ENCODE peak calls at places on chromosomes 7 and 10, in ten cellular contexts. I, K, V, Q, A, U, M, L, F and B are unnamed samples.
A peak's percentile ranks its signal among the peaks of the same experiment; 100 is the strongest.

GRCh38 chr10:34183397-34183796 is 631.7 kb downstream of the PARD3 start:
- DNase-seq in K (no peak), I (no peak), F (no peak), L (no peak), V (no peak), A (no peak), Q (no peak), M (no peak), U (no peak), B (no peak)

GRCh38 chr10:122165914-122166313 is 105.2 kb upstream of the BTBD16 start:
- DNase-seq in I (no peak), V (no peak), Q (peak; percentile 53), A (no peak), L (no peak), M (no peak), K (no peak), U (no peak), F (no peak), B (no peak)

GRCh38 chr10:61974611-61975010 is 73.1 kb downstream of the ARID5B start:
- DNase-seq in L (peak; percentile 37), M (no peak), F (peak; percentile 87), Q (no peak), A (peak; percentile 53), U (peak; percentile 86), I (peak; percentile 40), V (no peak), K (peak; percentile 70), B (no peak)

GRCh38 chr10:70528726-70529362 is 50.3 kb downstream of the PALD1 start:
- DNase-seq in K (peak; percentile 68), L (peak; percentile 39), I (peak; percentile 58), U (peak; percentile 78), M (no peak), Q (no peak), F (no peak), V (no peak), A (peak; percentile 42), B (no peak)

GRCh38 chr7:22417349-22417748 is 60.4 kb upstream of the RAPGEF5 start:
- DNase-seq in I (no peak), U (peak; percentile 15), V (no peak), A (no peak), M (no peak), L (no peak), F (no peak), Q (no peak), K (no peak), B (no peak)

GRCh38 chr10:124476043-124476725 is 14.6 kb downstream of the LHPP start:
- DNase-seq in I (no peak), Q (no peak), V (no peak), U (no peak), M (peak; percentile 72), A (no peak), L (no peak), K (no peak), F (no peak), B (no peak)

GRCh38 chr7:12030116-12030515 is 181.0 kb upstream of the TMEM106B start:
- DNase-seq in V (no peak), L (peak; percentile 37), Q (no peak), A (peak; percentile 63), U (peak; percentile 38), I (no peak), F (no peak), M (no peak), K (no peak), B (no peak)

GRCh38 chr7:75983471-75984129 is 10.8 kb downstream of the TMEM120A start:
- DNase-seq in M (no peak), I (no peak), L (no peak), Q (no peak), A (no peak), F (no peak), U (peak; percentile 5), K (no peak), V (no peak), B (no peak)

GRCh38 chr7:47906883-47907282 is 41.4 kb downstream of the PKD1L1 start:
- DNase-seq in V (no peak), K (no peak), L (no peak), I (no peak), U (no peak), F (no peak), Q (no peak), A (no peak), M (no peak), B (no peak)

GRCh38 chr10:12501324-12501723 is 152.0 kb downstream of the CAMK1D start:
- DNase-seq in F (peak; percentile 34), U (no peak), A (no peak), Q (no peak), K (no peak), M (no peak), I (no peak), V (no peak), L (no peak), B (no peak)

DNA sequence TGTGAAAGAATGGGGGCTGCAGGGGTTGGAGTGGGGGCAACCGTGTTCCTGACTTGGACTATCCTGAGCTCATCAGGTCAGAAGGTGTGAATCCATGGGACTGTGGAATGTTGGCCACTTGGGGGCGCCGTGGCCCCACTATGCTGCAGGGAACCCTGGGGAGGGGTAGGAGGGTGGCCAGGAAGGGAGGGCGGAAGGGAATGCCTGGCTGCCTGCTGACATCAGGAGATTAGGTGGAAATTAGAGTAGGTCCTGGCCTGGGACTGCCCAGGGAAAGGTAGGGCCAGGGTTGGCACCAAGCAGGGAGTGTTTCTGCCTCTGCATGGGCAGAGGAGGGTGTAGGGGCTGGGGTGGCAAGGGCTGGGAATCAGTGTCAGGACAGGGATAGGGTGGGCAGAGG is 65.8 kb upstream of the PRSS58 start:
- DNase-seq in U (no peak), A (no peak), K (no peak), V (no peak), Q (no peak), M (no peak), F (no peak), L (peak; percentile 30), I (peak; percentile 86), B (peak; percentile 48)
- TF ChIP-seq CTCF in U (no peak), A (peak; percentile 33), K (no peak), V (peak; percentile 16), Q (peak; percentile 13), M (no peak), F (no peak), L (peak; percentile 64), I (peak; percentile 25), B (peak; percentile 50)

DNA sequence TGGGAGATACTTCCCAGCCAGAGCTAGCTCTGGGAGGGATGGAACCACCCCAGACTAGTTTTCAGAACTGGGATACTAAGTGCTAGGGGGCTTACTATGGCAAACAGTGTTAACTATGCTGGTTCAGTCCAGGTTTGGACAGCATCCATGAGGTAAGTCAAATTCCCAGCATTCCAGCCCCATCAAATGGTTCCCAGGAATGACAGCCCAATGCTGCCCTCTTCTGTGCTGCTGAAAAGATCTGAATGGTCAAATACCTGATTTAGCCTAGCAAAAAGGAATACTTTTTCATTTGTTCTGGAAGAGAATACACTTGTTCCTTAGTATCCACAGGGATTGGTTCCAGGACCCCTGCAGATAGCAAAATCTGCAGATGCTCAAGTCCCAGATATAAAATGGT is 141.8 kb upstream of the CCDC6 start:
- DNase-seq in Q (no peak), M (no peak), L (peak; percentile 39), K (peak; percentile 52), I (peak; percentile 66), V (no peak), F (no peak), A (peak; percentile 15), U (peak; percentile 33), B (no peak)
- TF ChIP-seq CTCF in Q (peak; percentile 17), M (peak; percentile 38), L (peak; percentile 69), K (peak; percentile 30), I (peak; percentile 35), V (peak; percentile 18), F (no peak), A (peak; percentile 29), U (peak; percentile 16), B (peak; percentile 34)

DNA sequence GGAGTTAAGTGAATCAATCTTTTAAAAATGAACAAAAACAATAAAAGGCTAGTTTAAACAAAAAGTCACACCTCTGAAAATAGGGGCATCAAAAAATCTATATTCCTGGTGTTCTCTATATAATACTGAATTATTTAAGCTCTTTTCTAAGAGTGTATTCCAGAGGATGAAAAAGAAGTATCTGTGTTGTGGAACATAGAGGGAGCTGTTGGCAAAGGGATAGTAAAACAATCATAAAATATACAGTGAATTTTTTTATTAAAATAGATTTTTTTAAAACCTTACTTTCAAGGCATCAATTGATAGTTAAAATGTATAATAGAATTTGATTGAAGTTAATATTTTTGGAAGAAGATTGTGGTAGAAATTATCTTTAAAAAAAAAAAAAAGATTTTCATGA is 1409.1 kb upstream of the CELF2 start:
- DNase-seq in L (peak; percentile 10), Q (no peak), F (no peak), I (peak; percentile 19), U (peak; percentile 60), V (no peak), A (peak; percentile 55), K (peak; percentile 62), M (no peak), B (no peak)
- TF ChIP-seq CTCF in L (peak; percentile 67), Q (peak; percentile 35), F (no peak), I (peak; percentile 53), U (peak; percentile 35), V (peak; percentile 42), A (peak; percentile 50), K (peak; percentile 48), M (no peak), B (peak; percentile 53)

DNA sequence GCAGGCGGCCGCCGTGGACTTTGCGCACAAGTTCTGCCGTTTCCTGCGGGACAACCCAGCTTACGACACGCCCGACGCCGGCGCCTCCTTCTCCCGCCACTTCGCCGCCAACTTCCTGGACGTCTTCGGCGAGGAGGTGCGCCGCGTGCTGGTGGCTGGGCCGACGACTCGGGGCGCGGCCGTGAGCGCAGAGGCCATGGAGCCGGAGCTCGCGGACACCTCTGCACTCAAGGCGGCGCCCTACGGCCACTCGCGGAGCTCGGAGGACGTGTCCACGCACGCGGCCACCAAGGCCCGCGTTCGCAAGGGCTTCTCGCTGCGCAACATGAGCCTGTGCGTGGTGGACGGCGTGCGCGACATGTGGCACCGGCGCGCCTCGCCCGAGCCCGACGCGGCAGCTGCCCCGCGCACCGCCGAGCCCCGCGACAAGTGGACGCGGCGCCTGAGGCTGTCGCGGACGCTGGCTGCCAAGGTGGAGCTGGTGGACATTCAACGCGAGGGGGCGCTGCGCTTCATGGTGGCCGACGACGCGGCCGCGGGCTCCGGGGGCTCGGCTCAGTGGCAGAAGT is 14.1 kb downstream of the SH2B2 start:
- DNase-seq in M (no peak), I (peak; percentile 73), L (no peak), A (no peak), F (no peak), V (no peak), Q (no peak), U (no peak), K (no peak), B (no peak)
- TF ChIP-seq CTCF in M (no peak), I (peak; percentile 33), L (peak; percentile 34), A (peak; percentile 16), F (no peak), V (peak; percentile 36), Q (no peak), U (no peak), K (no peak), B (no peak)

DNA sequence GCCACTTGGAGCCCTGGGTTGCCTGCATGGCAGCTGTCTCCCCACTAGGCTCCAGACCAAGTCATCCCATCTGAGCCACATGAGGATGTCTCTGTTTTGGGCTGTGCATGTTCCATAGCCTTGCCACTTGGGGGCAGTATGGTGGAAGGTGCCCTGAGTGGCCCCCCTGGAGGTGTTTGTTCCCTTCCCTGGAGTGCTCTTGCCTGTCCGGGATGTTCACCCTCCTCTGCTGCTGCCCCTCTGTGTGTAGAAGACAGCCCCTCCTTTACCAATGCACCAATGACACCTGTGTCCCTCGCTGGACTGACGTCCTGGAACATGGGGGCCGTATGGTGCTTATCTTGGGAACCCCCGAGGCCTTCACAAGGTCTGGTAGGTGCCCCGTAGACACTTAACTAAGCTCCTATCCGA is 100.2 kb downstream of the ACTR3B start:
- DNase-seq in K (no peak), A (no peak), U (peak; percentile 14), V (no peak), Q (no peak), M (no peak), F (peak; percentile 39), L (peak; percentile 6), I (no peak), B (no peak)
- TF ChIP-seq CTCF in K (peak; percentile 28), A (peak; percentile 19), U (peak; percentile 36), V (no peak), Q (peak; percentile 23), M (peak; percentile 20), F (no peak), L (peak; percentile 50), I (peak; percentile 32), B (peak; percentile 6)